ENCODE peak calls at places on chromosomes 16 and 17, in five cellular contexts. B, G, X, E and O are unnamed samples.

GRCh38 chr16:90037202-90037765 is 18.0 kb upstream of the DBNDD1 start:
- DNase-seq in B (no peak), G (no peak), X (no peak), E (no peak), O (no peak)

GRCh38 chr17:5798104-5798503 is 213.8 kb upstream of the NLRP1 start:
- DNase-seq in B (no peak), G (no peak), X (no peak), E (no peak), O (no peak)

GRCh38 chr16:53183442-53183841 is 128.7 kb downstream of the CHD9 start:
- DNase-seq in B (no peak), G (no peak), X (no peak), E (no peak), O (no peak)

GRCh38 chr16:80250376-80250775 is 290.4 kb upstream of the DYNLRB2 start:
- DNase-seq in B (no peak), G (no peak), X (no peak), E (no peak), O (no peak)

GRCh38 chr17:46772013-46772878 is 46.2 kb downstream of the WNT3 start:
- DNase-seq in B (peak; percentile 72), G (no peak), X (no peak), E (no peak), O (peak; percentile 85)

GRCh38 chr17:49217651-49218413 is 7.3 kb downstream of the ABI3 start:
- DNase-seq in B (no peak), G (peak; percentile 66), X (no peak), E (peak; percentile 15), O (no peak)

GRCh38 chr16:70712942-70713341 is 27.1 kb upstream of the MTSS2 start:
- DNase-seq in B (no peak), G (no peak), X (no peak), E (no peak), O (no peak)

GRCh38 chr17:9904277-9905077 is 594 bp downstream of the RCVRN start:
- DNase-seq in B (no peak), G (no peak), X (no peak), E (no peak), O (no peak)

GRCh38 chr16:15907863-15908478 is 19.6 kb upstream of the CEP20 start:
- DNase-seq in B (no peak), G (no peak), X (no peak), E (peak; percentile 82), O (peak; percentile 74)

GRCh38 chr17:62821213-62822079 is 13.3 kb upstream of the MARCHF10 start:
- DNase-seq in B (no peak), G (no peak), X (no peak), E (no peak), O (no peak)

GRCh38 chr16:22216191-22216831 is 10.2 kb downstream of the EEF2K start:
- DNase-seq in B (no peak), G (no peak), X (no peak), E (peak; percentile 97), O (no peak)

GRCh38 chr16:15899538-15900100 is 11.2 kb upstream of the CEP20 start:
- DNase-seq in B (no peak), G (no peak), X (no peak), E (peak; percentile 30), O (no peak)

GRCh38 chr17:72501404-72502110 is 380.7 kb downstream of the SOX9 start:
- DNase-seq in B (no peak), G (peak; percentile 63), X (no peak), E (no peak), O (no peak)

GRCh38 chr16:53291757-53292392 is 142.4 kb upstream of the RBL2 start:
- DNase-seq in B (no peak), G (no peak), X (peak; percentile 14), E (no peak), O (no peak)

GRCh38 chr16:89690392-89690901 is 4.0 kb downstream of the CDK10 start:
- DNase-seq in B (no peak), G (no peak), X (no peak), E (no peak), O (no peak)

GRCh38 chr17:36978810-36979584 is 30.2 kb downstream of the AATF start:
- DNase-seq in B (no peak), G (no peak), X (no peak), E (no peak), O (no peak)

GRCh38 chr17:49210158-49211029 is at the start of the genes ABI3 and GNGT2:
- DNase-seq in B (no peak), G (peak; percentile 48), X (no peak), E (no peak), O (no peak)

GRCh38 chr17:80909635-80910034 is 82.0 kb upstream of the CHMP6 start:
- DNase-seq in B (no peak), G (no peak), X (no peak), E (no peak), O (no peak)

GRCh38 chr17:50053654-50053960 is 2.3 kb upstream of the ITGA3 start:
- DNase-seq in B (no peak), G (no peak), X (no peak), E (no peak), O (no peak)

GRCh38 chr16:73713301-73713700 is 583.3 kb upstream of the PSMD7 start:
- DNase-seq in B (no peak), G (peak; percentile 96), X (no peak), E (no peak), O (no peak)

GRCh38 chr17:9436629-9437028 is 139.0 kb downstream of the STX8 start:
- DNase-seq in B (no peak), G (no peak), X (no peak), E (no peak), O (no peak)

GRCh38 chr16:74466872-74467271 is 45.6 kb upstream of the CLEC18B start:
- DNase-seq in B (no peak), G (no peak), X (no peak), E (no peak), O (no peak)

GRCh38 chr17:58504826-58505351 is 9.5 kb downstream of the MTMR4 start:
- DNase-seq in B (no peak), G (no peak), X (no peak), E (no peak), O (no peak)

GRCh38 chr17:2799653-2800052 is 3.4 kb downstream of the RAP1GAP2 start:
- DNase-seq in B (no peak), G (no peak), X (no peak), E (no peak), O (no peak)

GRCh38 chr17:74149597-74150427 is 53.7 kb upstream of the RPL38 start:
- DNase-seq in B (no peak), G (no peak), X (no peak), E (no peak), O (no peak)

GRCh38 chr17:17935321-17936271 is 36.6 kb downstream of the TOM1L2 start:
- DNase-seq in B (no peak), G (no peak), X (peak; percentile 77), E (no peak), O (no peak)

GRCh38 chr16:50067290-50067853 is 1.6 kb downstream of the HEATR3 start:
- DNase-seq in B (peak; percentile 20), G (peak; percentile 27), X (peak; percentile 31), E (peak; percentile 56), O (no peak)